ENCODE peak calls at places on chromosome 16, in four cellular contexts. K is GM12865, Y is prostate gland, G is sigmoid colon. F is an unnamed sample.

GRCh38 chr16:4200000-4200780 is 41.7 kb downstream of the SRL start:
- DNase-seq in K (peak), Y (peak), G (peak), F (peak)

GRCh38 chr16:11136600-11136999 is 119.4 kb downstream of the SOCS1 start:
- DNase-seq in K (no peak), Y (no peak), G (no peak), F (peak)

GRCh38 chr16:89722392-89723278 is 1.3 kb downstream of the ZNF276 start:
- DNase-seq in K (peak), Y (peak), G (peak), F (peak)

GRCh38 chr16:3346041-3346440 is 9.6 kb upstream of the OR2C1 start:
- DNase-seq in K (no peak), Y (no peak), G (no peak), F (no peak)

GRCh38 chr16:22948058-22948602 is 134.2 kb downstream of the HS3ST2 start:
- DNase-seq in K (no peak), Y (no peak), G (no peak), F (no peak)

GRCh38 chr16:287298-287811 is 4.4 kb downstream of the PDIA2 start:
- DNase-seq in K (no peak), Y (no peak), G (no peak), F (no peak)

GRCh38 chr16:65120811-65121721 is 797 bp downstream of the CDH11 start:
- DNase-seq in K (no peak), Y (no peak), G (peak), F (peak)

GRCh38 chr16:56506941-56507340 is 12.9 kb downstream of the BBS2 start:
- DNase-seq in K (no peak), Y (no peak), G (no peak), F (peak)

GRCh38 chr16:51807551-51807950 is 656.5 kb upstream of the SALL1 start:
- DNase-seq in K (no peak), Y (no peak), G (no peak), F (no peak)

GRCh38 chr16:87628940-87629339 is 26.6 kb downstream of the JPH3 start:
- DNase-seq in K (peak), Y (no peak), G (no peak), F (no peak)

GRCh38 chr16:72921620-72922019 is 126.3 kb downstream of the ZFHX3 start:
- DNase-seq in K (no peak), Y (no peak), G (peak), F (peak)

GRCh38 chr16:88782454-88783390 is 2.3 kb downstream of the PIEZO1 start:
- DNase-seq in K (peak), Y (no peak), G (peak), F (peak)

GRCh38 chr16:74603848-74604247 is 3.1 kb downstream of the GLG1 start:
- DNase-seq in K (no peak), Y (no peak), G (peak), F (peak)

GRCh38 chr16:29029168-29029994 is 44.5 kb downstream of the LAT start:
- DNase-seq in K (peak), Y (no peak), G (peak), F (peak)

GRCh38 chr16:67087291-67087690 is 22.4 kb upstream of the PHAF1 start:
- DNase-seq in K (no peak), Y (no peak), G (no peak), F (no peak)
- TF ChIP-seq CTCF in K (no peak), Y (no peak), G (no peak), F (no peak)

GRCh38 chr16:10045291-10045775 is 136.9 kb downstream of the GRIN2A start:
- DNase-seq in K (no peak), Y (no peak), G (no peak), F (no peak)

GRCh38 chr16:10040136-10041080 is 141.8 kb downstream of the GRIN2A start:
- DNase-seq in K (no peak), Y (no peak), G (no peak), F (no peak)

GRCh38 chr16:10036951-10037350 is 145.3 kb downstream of the GRIN2A start:
- DNase-seq in K (no peak), Y (no peak), G (no peak), F (no peak)

GRCh38 chr16:10037771-10038170 is 144.5 kb downstream of the GRIN2A start:
- DNase-seq in K (no peak), Y (no peak), G (no peak), F (no peak)

DNA sequence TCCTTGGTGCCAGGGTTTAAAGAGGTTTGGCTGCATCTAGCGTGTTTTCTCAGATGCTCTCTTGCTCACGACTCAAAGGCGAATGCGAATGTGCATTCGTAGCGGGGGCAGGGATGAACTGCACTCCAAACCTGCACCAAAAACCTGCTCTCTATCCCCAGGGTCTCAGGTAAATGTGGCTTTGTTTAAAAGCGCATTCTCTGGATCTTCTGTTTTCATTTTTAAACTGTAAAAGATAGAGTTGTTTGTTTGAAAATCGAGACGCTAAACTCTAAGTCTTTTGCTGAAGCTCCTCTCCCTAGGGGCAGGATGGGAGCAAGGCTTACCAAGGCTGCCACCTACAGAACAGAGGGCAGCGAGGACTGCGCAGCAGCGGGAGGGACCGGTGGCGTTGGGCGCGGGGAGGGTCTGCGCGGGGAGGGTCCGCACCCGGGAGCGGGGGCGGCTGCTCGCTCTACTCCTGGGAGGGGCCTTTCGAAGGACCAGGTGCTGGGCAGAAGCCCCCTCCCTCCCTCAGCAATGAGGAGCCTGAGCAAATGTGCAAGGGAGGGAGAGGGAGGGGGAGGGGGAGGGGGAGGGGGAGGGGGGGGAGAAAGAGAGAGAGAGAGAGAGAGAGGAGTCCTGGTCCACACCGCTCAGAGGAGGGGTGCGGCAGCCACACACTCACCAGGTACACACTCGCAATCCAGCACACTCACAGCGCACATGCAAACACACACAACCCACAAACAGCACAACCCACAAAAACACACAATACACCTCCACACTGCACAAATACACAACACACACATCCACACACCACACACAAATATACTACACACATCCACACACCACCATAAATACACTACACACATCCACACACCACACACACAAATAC is 142.8 kb downstream of the GRIN2A start:
- DNase-seq in K (peak), Y (no peak), G (no peak), F (peak)
- TF ChIP-seq CTCF in K (no peak), Y (no peak), G (peak), F (no peak)

DNA sequence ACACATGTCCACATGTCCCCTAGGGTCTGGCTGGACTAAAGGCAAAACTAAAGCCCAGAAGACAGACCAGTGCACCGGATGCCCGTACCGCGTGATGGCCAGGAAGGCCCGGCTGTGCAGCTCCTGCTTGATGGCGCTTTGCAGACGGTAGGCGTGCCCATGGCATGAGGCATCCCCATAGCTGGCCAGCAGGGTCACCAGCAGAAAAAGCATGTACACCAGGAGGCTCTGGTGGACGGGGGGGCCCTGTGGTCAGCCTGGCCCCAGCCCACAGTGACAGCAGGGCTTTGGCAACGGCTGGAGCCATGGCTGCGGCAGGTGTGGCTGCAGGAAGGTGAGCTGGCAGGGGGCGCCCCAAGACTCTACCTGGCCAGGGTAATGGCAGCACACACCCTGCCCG is 42.8 kb downstream of the PKD1 start:
- DNase-seq in K (no peak), Y (no peak), G (no peak), F (no peak)
- TF ChIP-seq CTCF in K (no peak), Y (no peak), G (no peak), F (no peak)

GRCh38 chr16:47660540-47660939 is 199.4 kb downstream of the PHKB start:
- DNase-seq in K (no peak), Y (no peak), G (no peak), F (no peak)
- TF ChIP-seq CTCF in K (no peak), Y (no peak), G (no peak), F (no peak)

GRCh38 chr16:57824880-57825279 is 22.6 kb upstream of the KIFC3 start:
- DNase-seq in K (no peak), Y (no peak), G (no peak), F (no peak)

GRCh38 chr16:57823836-57824235 is 21.5 kb upstream of the KIFC3 start:
- DNase-seq in K (no peak), Y (no peak), G (no peak), F (no peak)

GRCh38 chr16:57826706-57827625 is 24.7 kb upstream of the KIFC3 start:
- DNase-seq in K (no peak), Y (no peak), G (no peak), F (no peak)

GRCh38 chr16:57826040-57826434 is 23.7 kb upstream of the KIFC3 start:
- DNase-seq in K (no peak), Y (no peak), G (no peak), F (no peak)

GRCh38 chr16:57825298-57826039 is 23.2 kb upstream of the KIFC3 start:
- DNase-seq in K (no peak), Y (no peak), G (no peak), F (no peak)
- TF ChIP-seq CTCF in K (no peak), Y (no peak), G (no peak), F (no peak)

GRCh38 chr16:69924777-69925191 is 26.4 kb upstream of the CLEC18A start:
- DNase-seq in K (no peak), Y (no peak), G (peak), F (peak)
- TF ChIP-seq CTCF in K (no peak), Y (no peak), G (no peak), F (no peak)

DNA sequence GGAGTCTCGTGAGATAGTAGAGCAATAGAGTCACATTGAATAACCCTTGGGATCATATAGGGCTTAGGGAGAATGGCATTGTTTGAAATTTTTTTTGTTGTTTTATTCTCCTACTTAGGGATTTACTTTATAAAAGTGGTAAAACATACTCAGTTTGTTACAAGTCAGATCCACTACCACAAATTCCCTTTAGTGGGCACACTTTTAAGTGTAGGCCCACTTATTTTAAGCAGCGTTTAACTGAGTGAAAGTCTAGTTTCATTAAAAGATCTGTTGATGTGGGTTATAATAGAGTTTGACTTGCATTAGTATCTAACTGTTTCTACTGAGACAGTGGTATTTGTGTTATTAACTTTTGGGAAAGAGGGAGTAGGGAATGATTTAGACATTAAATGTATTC is 49.3 kb downstream of the USP10 start:
- DNase-seq in K (peak), Y (no peak), G (no peak), F (no peak)
- TF ChIP-seq CTCF in K (peak), Y (no peak), G (no peak), F (no peak)

GRCh38 chr16:66913081-66913480 is 5.6 kb downstream of the CDH16 start:
- DNase-seq in K (no peak), Y (no peak), G (no peak), F (no peak)
- TF ChIP-seq CTCF in K (no peak), Y (no peak), G (no peak), F (no peak)

GRCh38 chr16:46688657-46689491 is at the start of gene VPS35:
- DNase-seq in K (peak), Y (peak), G (peak), F (peak)
- TF ChIP-seq CTCF in K (no peak), Y (no peak), G (no peak), F (no peak)

GRCh38 chr16:69083306-69083941 is 22.0 kb upstream of the HAS3 start:
- DNase-seq in K (no peak), Y (no peak), G (no peak), F (no peak)
- TF ChIP-seq CTCF in K (peak), Y (no peak), G (no peak), F (no peak)

F was measured in astrocyte of the spinal cord.